ENCODE peak calls at places on chromosomes 11 and 22, in six cellular contexts. Q is posterior vena cava; N is ELR; A is GM10248; U is activated CD4-positive, alpha-beta T cell treated with anti-CD3 and anti-CD28 coated beads for 4 hours; C is astrocyte of the spinal cord. M is an unnamed sample.

GRCh38 chr11:11909727-11910126 is 68.0 kb downstream of the USP47 start:
- DNase-seq in C (peak; percentile 65), Q (no peak), A (no peak), N (peak; percentile 48), U (no peak), M (peak; percentile 57)

GRCh38 chr22:37201066-37201820 is 11.0 kb downstream of the SSTR3 start:
- DNase-seq in N (no peak), A (no peak), Q (peak; percentile 49), U (no peak), C (no peak), M (no peak)

GRCh38 chr22:27755521-27756211 is 45.9 kb downstream of the MN1 start:
- DNase-seq in C (no peak), A (no peak), Q (peak; percentile 70), N (no peak), U (no peak), M (no peak)

GRCh38 chr11:34243620-34244493 is 114.0 kb downstream of the ABTB2 start:
- DNase-seq in Q (no peak), C (peak; percentile 68), U (peak; percentile 25), A (peak; percentile 77), N (peak; percentile 88), M (peak; percentile 79)

GRCh38 chr11:18727499-18728236 is 1.7 kb upstream of the IGSF22 start:
- DNase-seq in Q (no peak), A (peak; percentile 78), U (peak; percentile 62), C (peak; percentile 11), N (peak; percentile 57), M (peak; percentile 64)

GRCh38 chr11:117039897-117040296 is 58.3 kb downstream of the SIK3 start:
- DNase-seq in N (peak; percentile 42), A (no peak), Q (no peak), C (no peak), U (peak; percentile 21), M (peak; percentile 25)

GRCh38 chr22:42299586-42300285 is 29.3 kb upstream of the TCF20 start:
- DNase-seq in N (no peak), Q (no peak), A (no peak), C (no peak), U (peak; percentile 57), M (no peak)

GRCh38 chr11:37905707-37906417 is 1307.8 kb upstream of the RAG2 start:
- DNase-seq in Q (no peak), N (no peak), A (no peak), U (no peak), C (no peak), M (no peak)

GRCh38 chr22:20061481-20061861 is 18.6 kb upstream of the DGCR8 start:
- DNase-seq in U (no peak), C (no peak), N (peak; percentile 43), A (no peak), Q (no peak), M (peak; percentile 7)

GRCh38 chr11:95338430-95338991 is 107.5 kb upstream of the SESN3 start:
- DNase-seq in Q (peak; percentile 89), C (peak; percentile 75), U (no peak), N (no peak), A (no peak), M (peak; percentile 86)

GRCh38 chr11:91800208-91800914 is 424.3 kb upstream of the FAT3 start:
- DNase-seq in U (no peak), A (no peak), Q (no peak), N (no peak), C (no peak), M (no peak)

GRCh38 chr11:123086315-123086714 is 24.4 kb upstream of the HSPA8 start:
- DNase-seq in N (no peak), A (no peak), U (no peak), C (no peak), Q (peak; percentile 2), M (no peak)

GRCh38 chr11:123594188-123594901 is 60.1 kb downstream of the SCN3B start:
- DNase-seq in C (no peak), Q (no peak), A (no peak), N (peak; percentile 19), U (no peak), M (peak; percentile 47)

GRCh38 chr11:57460017-57460755 is at the start of gene RTN4RL2:
- DNase-seq in C (peak; percentile 20), U (peak; percentile 30), A (peak; percentile 81), Q (no peak), N (peak; percentile 76), M (peak; percentile 67)

GRCh38 chr11:77879218-77879617 is 58.3 kb downstream of the AAMDC start:
- DNase-seq in Q (peak; percentile 84), A (no peak), C (peak; percentile 18), N (peak; percentile 15), U (no peak), M (peak; percentile 46)

GRCh38 chr11:115459563-115459962 is 44.7 kb downstream of the CADM1 start:
- DNase-seq in U (no peak), C (peak; percentile 64), A (no peak), Q (no peak), N (no peak), M (no peak)

GRCh38 chr11:31826530-31827438 is 15.7 kb upstream of the PAX6 start:
- DNase-seq in C (no peak), Q (no peak), N (no peak), A (peak; percentile 20), U (no peak), M (no peak)

GRCh38 chr22:24526191-24526590 is 28.7 kb downstream of the GUCD1 start:
- DNase-seq in C (no peak), Q (no peak), N (peak; percentile 23), U (no peak), A (no peak), M (peak; percentile 14)

GRCh38 chr11:118610773-118611432 is 3.5 kb downstream of the PHLDB1 start:
- DNase-seq in A (peak; percentile 85), Q (peak; percentile 93), U (peak; percentile 88), N (peak; percentile 75), C (peak; percentile 51), M (peak; percentile 89)

GRCh38 chr11:23570828-23571227 is 710.6 kb upstream of the CCDC179 start:
- DNase-seq in C (no peak), U (no peak), N (peak; percentile 81), Q (no peak), A (no peak), M (peak; percentile 48)

GRCh38 chr22:37627091-37627490 is 12.4 kb upstream of the SH3BP1 start:
- DNase-seq in A (no peak), Q (no peak), U (no peak), N (no peak), C (no peak), M (peak; percentile 45)

GRCh38 chr11:125375146-125375545 is 120.9 kb downstream of the FEZ1 start:
- DNase-seq in U (no peak), Q (peak; percentile 42), A (no peak), C (peak; percentile 2), N (no peak), M (no peak)

GRCh38 chr11:95505927-95506426 is 275.0 kb upstream of the SESN3 start:
- DNase-seq in U (no peak), N (peak; percentile 21), A (no peak), C (peak; percentile 74), Q (no peak), M (peak; percentile 68)

GRCh38 chr11:26333906-26334305 is 2.0 kb downstream of the ANO3 start:
- DNase-seq in C (no peak), Q (no peak), N (no peak), A (no peak), U (no peak), M (peak; percentile 34)

GRCh38 chr11:68025047-68025446 is 5.4 kb upstream of the NDUFS8 start:
- DNase-seq in N (no peak), U (no peak), Q (no peak), C (no peak), A (no peak), M (no peak)

GRCh38 chr11:48036011-48036410 is 55.7 kb downstream of the PTPRJ start:
- DNase-seq in U (no peak), C (no peak), N (peak; percentile 14), Q (peak; percentile 34), A (no peak), M (peak; percentile 37)

GRCh38 chr11:103901656-103902055 is 134.8 kb upstream of the DDI1 start:
- DNase-seq in C (no peak), Q (no peak), A (no peak), U (no peak), N (no peak), M (no peak)

GRCh38 chr11:62125316-62125715 is 1.5 kb downstream of the INCENP start:
- DNase-seq in Q (no peak), A (no peak), U (no peak), C (no peak), N (no peak), M (peak; percentile 11)

GRCh38 chr11:126949066-126949945 is 51.3 kb downstream of the KIRREL3 start:
- DNase-seq in A (no peak), N (peak; percentile 79), C (peak; percentile 86), Q (no peak), U (no peak), M (peak; percentile 70)

GRCh38 chr11:22432331-22433065 is 94.3 kb downstream of the SLC17A6 start:
- DNase-seq in N (no peak), U (no peak), C (peak; percentile 58), Q (peak; percentile 75), A (peak; percentile 15), M (peak; percentile 58)

M was measured in GM23248.